ENCODE peak calls at places on chromosome 16, in eight cellular contexts. One of them, this sample, is unnamed.

GRCh38 chr16:20826039-20826566 is 19.8 kb downstream of the REXO5 start:
- DNase-seq in upper lobe of left lung: no peak
- DNase-seq in HCT116: no peak
- DNase-seq in lower leg skin: no peak
- DNase-seq in H1: no peak
- DNase-seq in GM12891: no peak
- DNase-seq in esophagus squamous epithelium: no peak
- DNase-seq in transverse colon: no peak
- DNase-seq in this sample: no peak

GRCh38 chr16:70574595-70575271 is 51.1 kb downstream of the SF3B3 start:
- DNase-seq in lower leg skin: peak; percentile 8
- DNase-seq in upper lobe of left lung: no peak
- DNase-seq in HCT116: no peak
- DNase-seq in GM12891: no peak
- DNase-seq in esophagus squamous epithelium: no peak
- DNase-seq in transverse colon: no peak
- DNase-seq in H1: no peak
- DNase-seq in this sample: no peak

GRCh38 chr16:10180771-10181163 is 1.5 kb downstream of the GRIN2A start:
- DNase-seq in HCT116: no peak
- DNase-seq in esophagus squamous epithelium: no peak
- DNase-seq in GM12891: peak; percentile 46
- DNase-seq in lower leg skin: no peak
- DNase-seq in H1: peak; percentile 93
- DNase-seq in transverse colon: no peak
- DNase-seq in upper lobe of left lung: peak; percentile 72
- DNase-seq in this sample: no peak

GRCh38 chr16:22270525-22270924 is 26.7 kb upstream of the POLR3E start:
- DNase-seq in H1: no peak
- DNase-seq in upper lobe of left lung: no peak
- DNase-seq in transverse colon: no peak
- DNase-seq in GM12891: no peak
- DNase-seq in esophagus squamous epithelium: no peak
- DNase-seq in HCT116: no peak
- DNase-seq in lower leg skin: no peak
- DNase-seq in this sample: no peak

GRCh38 chr16:1089439-1089821 is 6.6 kb downstream of the C1QTNF8 start:
- DNase-seq in H1: no peak
- DNase-seq in HCT116: no peak
- DNase-seq in lower leg skin: no peak
- DNase-seq in transverse colon: no peak
- DNase-seq in esophagus squamous epithelium: no peak
- DNase-seq in upper lobe of left lung: peak; percentile 79
- DNase-seq in GM12891: no peak
- DNase-seq in this sample: no peak

GRCh38 chr16:35752773-35753558 is 2293.6 kb downstream of the TP53TG3F start:
- DNase-seq in H1: no peak
- DNase-seq in esophagus squamous epithelium: no peak
- DNase-seq in upper lobe of left lung: peak; percentile 37
- DNase-seq in transverse colon: no peak
- DNase-seq in HCT116: no peak
- DNase-seq in lower leg skin: peak; percentile 82
- DNase-seq in GM12891: no peak
- DNase-seq in this sample: no peak

GRCh38 chr16:1532081-1532760 is 1.2 kb upstream of the TMEM204 start:
- DNase-seq in HCT116: no peak
- DNase-seq in transverse colon: peak; percentile 52
- DNase-seq in GM12891: no peak
- DNase-seq in upper lobe of left lung: peak; percentile 73
- DNase-seq in esophagus squamous epithelium: no peak
- DNase-seq in H1: no peak
- DNase-seq in lower leg skin: peak; percentile 93
- DNase-seq in this sample: no peak

GRCh38 chr16:78122774-78123315 is 23.4 kb downstream of the WWOX start:
- DNase-seq in transverse colon: no peak
- DNase-seq in H1: no peak
- DNase-seq in upper lobe of left lung: no peak
- DNase-seq in GM12891: peak; percentile 34
- DNase-seq in esophagus squamous epithelium: no peak
- DNase-seq in HCT116: peak; percentile 22
- DNase-seq in lower leg skin: no peak
- DNase-seq in this sample: peak; percentile 52

GRCh38 chr16:67965668-67966548 is 2.5 kb downstream of the SLC12A4 start:
- DNase-seq in upper lobe of left lung: no peak
- DNase-seq in GM12891: no peak
- DNase-seq in esophagus squamous epithelium: no peak
- DNase-seq in HCT116: no peak
- DNase-seq in transverse colon: no peak
- DNase-seq in lower leg skin: no peak
- DNase-seq in H1: no peak
- DNase-seq in this sample: no peak

GRCh38 chr16:12258806-12259205 is 282.3 kb downstream of the SNX29 start:
- DNase-seq in lower leg skin: no peak
- DNase-seq in transverse colon: no peak
- DNase-seq in upper lobe of left lung: no peak
- DNase-seq in esophagus squamous epithelium: no peak
- DNase-seq in H1: no peak
- DNase-seq in GM12891: no peak
- DNase-seq in HCT116: no peak
- DNase-seq in this sample: no peak

GRCh38 chr16:89643769-89644300 is 13.7 kb downstream of the CHMP1A start:
- DNase-seq in transverse colon: no peak
- DNase-seq in HCT116: no peak
- DNase-seq in H1: no peak
- DNase-seq in GM12891: no peak
- DNase-seq in esophagus squamous epithelium: no peak
- DNase-seq in upper lobe of left lung: no peak
- DNase-seq in lower leg skin: no peak
- DNase-seq in this sample: no peak
- TF ChIP-seq POLR2A in transverse colon: no peak
- TF ChIP-seq POLR2A in HCT116: no peak
- TF ChIP-seq POLR2A in H1: no peak
- TF ChIP-seq POLR2A in GM12891: peak; percentile 13
- TF ChIP-seq POLR2A in esophagus squamous epithelium: no peak
- TF ChIP-seq POLR2A in upper lobe of left lung: no peak
- TF ChIP-seq POLR2A in lower leg skin: no peak
- TF ChIP-seq POLR2A in this sample: no peak

GRCh38 chr16:3879887-3880564 is 487 bp downstream of the CREBBP start:
- DNase-seq in HCT116: no peak
- DNase-seq in transverse colon: peak; percentile 76
- DNase-seq in esophagus squamous epithelium: no peak
- DNase-seq in upper lobe of left lung: peak; percentile 95
- DNase-seq in GM12891: peak; percentile 61
- DNase-seq in lower leg skin: peak; percentile 94
- DNase-seq in H1: no peak
- DNase-seq in this sample: peak; percentile 52
- TF ChIP-seq POLR2A in HCT116: no peak
- TF ChIP-seq POLR2A in transverse colon: no peak
- TF ChIP-seq POLR2A in esophagus squamous epithelium: no peak
- TF ChIP-seq POLR2A in upper lobe of left lung: no peak
- TF ChIP-seq POLR2A in GM12891: no peak
- TF ChIP-seq POLR2A in lower leg skin: no peak
- TF ChIP-seq POLR2A in H1: no peak
- TF ChIP-seq POLR2A in this sample: no peak

DNA sequence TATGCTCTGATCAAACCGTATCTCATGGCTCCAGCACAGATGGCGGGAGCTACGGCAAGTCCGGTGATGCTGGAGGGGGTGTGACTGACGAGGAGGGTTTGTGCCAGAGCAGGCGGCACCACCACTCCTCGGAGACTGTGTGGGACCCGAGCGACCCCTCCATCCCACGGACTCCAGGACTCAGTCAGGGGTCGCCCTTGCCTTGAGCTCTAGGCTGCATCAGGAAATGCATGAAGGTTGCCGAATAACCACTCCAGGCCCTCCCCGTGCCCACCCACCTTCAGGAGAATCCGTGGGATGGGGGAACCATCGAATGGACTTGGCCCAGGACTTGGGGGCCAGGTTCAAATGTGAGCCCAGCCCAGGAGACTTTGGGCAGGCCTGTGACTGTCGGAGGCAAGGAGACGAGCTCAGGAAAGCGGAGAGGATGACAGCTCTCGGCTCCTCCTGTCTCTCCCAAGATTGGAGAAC is 60.2 kb upstream of the ZNF469 start:
- DNase-seq in esophagus squamous epithelium: no peak
- DNase-seq in transverse colon: no peak
- DNase-seq in lower leg skin: no peak
- DNase-seq in HCT116: no peak
- DNase-seq in upper lobe of left lung: no peak
- DNase-seq in GM12891: no peak
- DNase-seq in H1: no peak
- DNase-seq in this sample: no peak
- TF ChIP-seq POLR2A in esophagus squamous epithelium: no peak
- TF ChIP-seq POLR2A in transverse colon: no peak
- TF ChIP-seq POLR2A in lower leg skin: no peak
- TF ChIP-seq POLR2A in HCT116: no peak
- TF ChIP-seq POLR2A in upper lobe of left lung: no peak
- TF ChIP-seq POLR2A in GM12891: no peak
- TF ChIP-seq POLR2A in H1: no peak
- TF ChIP-seq POLR2A in this sample: no peak

GRCh38 chr16:7577588-7577987 is 244.9 kb downstream of the RBFOX1 start:
- DNase-seq in GM12891: no peak
- DNase-seq in lower leg skin: no peak
- DNase-seq in H1: no peak
- DNase-seq in transverse colon: no peak
- DNase-seq in esophagus squamous epithelium: no peak
- DNase-seq in upper lobe of left lung: no peak
- DNase-seq in HCT116: no peak
- DNase-seq in this sample: no peak
- TF ChIP-seq POLR2A in GM12891: no peak
- TF ChIP-seq POLR2A in lower leg skin: no peak
- TF ChIP-seq POLR2A in H1: no peak
- TF ChIP-seq POLR2A in transverse colon: no peak
- TF ChIP-seq POLR2A in esophagus squamous epithelium: no peak
- TF ChIP-seq POLR2A in upper lobe of left lung: no peak
- TF ChIP-seq POLR2A in HCT116: no peak
- TF ChIP-seq POLR2A in this sample: no peak

This sample was measured in H54.